ENCODE peak calls at places on chromosome 11, in seven cellular contexts. A, I, J, W, T, K and U are unnamed samples.

GRCh38 chr11:43835104-43835503 is 45.5 kb upstream of the ALKBH3 start:
- DNase-seq in K (peak; percentile 54), I (no peak), T (no peak), W (no peak), A (no peak), J (peak; percentile 26), U (peak; percentile 33)

GRCh38 chr11:60852060-60852638 is 3.6 kb downstream of the PTGDR2 start:
- DNase-seq in A (no peak), W (no peak), T (no peak), J (no peak), K (no peak), I (peak; percentile 40), U (no peak)

GRCh38 chr11:120151536-120151935 is 13.6 kb upstream of the TRIM29 start:
- DNase-seq in W (no peak), A (no peak), J (no peak), I (no peak), T (no peak), K (no peak), U (no peak)

GRCh38 chr11:111528557-111528956 is 12.0 kb upstream of the LAYN start:
- DNase-seq in W (peak; percentile 24), A (no peak), T (no peak), K (no peak), J (no peak), I (no peak), U (no peak)

GRCh38 chr11:61683961-61684869 is 4.0 kb downstream of the DAGLA start:
- DNase-seq in A (no peak), K (no peak), J (no peak), T (no peak), W (peak; percentile 43), I (peak; percentile 21), U (no peak)

GRCh38 chr11:3115321-3115720 is 49.8 kb downstream of the OSBPL5 start:
- DNase-seq in W (no peak), T (no peak), J (no peak), I (no peak), K (no peak), A (no peak), U (no peak)

GRCh38 chr11:15969281-15969680 is 387.1 kb downstream of the SOX6 start:
- DNase-seq in T (no peak), A (peak; percentile 68), W (peak; percentile 93), K (peak; percentile 58), I (no peak), J (no peak), U (peak; percentile 89)

GRCh38 chr11:44992181-44992582 is 41.5 kb upstream of the TP53I11 start:
- DNase-seq in T (no peak), J (no peak), K (no peak), W (no peak), A (no peak), I (peak; percentile 15), U (no peak)

GRCh38 chr11:119709638-119710346 is 19.2 kb downstream of the NECTIN1 start:
- DNase-seq in J (peak; percentile 91), K (no peak), T (no peak), A (peak; percentile 99), W (peak; percentile 69), I (peak; percentile 70), U (peak; percentile 83)

GRCh38 chr11:91664521-91664920 is 560.1 kb upstream of the FAT3 start:
- DNase-seq in T (no peak), A (peak; percentile 45), I (no peak), K (no peak), W (no peak), J (no peak), U (no peak)

GRCh38 chr11:95792200-95792599 is 1.9 kb downstream of the CEP57 start:
- DNase-seq in T (no peak), A (no peak), K (no peak), W (no peak), I (no peak), J (no peak), U (no peak)

GRCh38 chr11:38384568-38384967 is 1786.5 kb upstream of the RAG2 start:
- DNase-seq in T (no peak), W (no peak), I (no peak), J (no peak), A (no peak), K (peak; percentile 7), U (no peak)

GRCh38 chr11:64799925-64800632 is 2.9 kb downstream of the MAP4K2 start:
- DNase-seq in W (no peak), I (no peak), T (no peak), J (no peak), K (no peak), A (no peak), U (peak; percentile 24)
- H3K18ac ChIP-seq in W (no peak overlapping the region), I (no peak overlapping the region), T (no peak overlapping the region), J (no peak overlapping the region), K (no peak overlapping the region), A (no peak overlapping the region), U (no peak overlapping the region)

DNA sequence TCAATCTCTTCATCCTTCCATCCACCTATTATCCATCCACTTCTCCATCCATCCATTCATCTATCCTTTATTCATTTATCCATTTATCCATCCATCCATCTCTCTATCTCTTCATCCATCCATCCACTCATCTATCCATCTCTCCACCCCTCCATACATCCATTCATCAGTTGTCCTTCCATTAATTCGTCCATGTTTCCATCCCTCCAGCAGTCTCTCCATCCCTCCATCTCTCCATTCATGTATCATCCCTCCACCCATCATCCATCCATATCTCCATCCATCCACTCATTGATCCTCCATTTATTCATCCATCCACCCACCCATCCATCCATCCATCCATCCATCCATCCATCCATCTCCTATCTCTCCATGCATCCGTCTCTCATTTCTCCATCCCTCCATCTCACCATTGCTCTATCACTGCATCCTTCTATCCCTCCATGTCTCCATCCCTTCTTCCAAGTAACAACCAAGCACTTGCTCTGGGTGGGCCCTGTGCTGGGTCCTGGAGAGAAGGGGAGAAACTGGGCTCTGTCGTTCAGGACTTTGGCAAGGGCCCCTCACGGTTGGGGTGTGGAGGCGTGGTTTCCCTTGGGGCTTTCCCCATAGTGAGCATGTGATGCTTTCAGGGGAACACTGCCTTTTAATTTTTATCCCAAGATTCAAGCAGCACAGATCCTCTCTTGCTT is 43.3 kb downstream of the SMIM38 start:
- DNase-seq in J (no peak), I (no peak), W (no peak), K (no peak), T (no peak), A (no peak), U (no peak)
- H3K18ac ChIP-seq in J (no peak overlapping the region), I (no peak overlapping the region), W (no peak overlapping the region), K (no peak overlapping the region), T (no peak overlapping the region), A (no peak overlapping the region), U (no peak overlapping the region)

DNA sequence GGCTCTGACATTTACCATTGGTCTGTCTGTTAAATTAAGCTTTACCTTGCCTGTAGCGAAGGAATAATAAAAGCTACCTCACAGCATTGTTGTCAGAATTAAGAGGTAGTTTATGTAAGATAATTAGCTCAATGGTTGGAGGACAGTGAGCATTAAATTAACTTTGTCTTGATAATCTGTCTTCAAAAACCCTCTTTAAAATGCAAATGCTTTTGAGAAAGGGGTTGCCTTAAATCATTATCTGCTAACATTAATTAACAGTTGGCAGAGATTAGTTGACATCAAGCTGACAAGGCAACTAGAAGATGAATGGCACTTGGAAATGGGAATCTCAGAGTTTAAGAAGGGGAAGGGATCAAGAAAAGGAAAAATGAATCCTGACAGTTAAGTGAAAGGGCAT is 761.1 kb upstream of the ARHGAP42 start:
- DNase-seq in I (no peak), A (peak; percentile 3), W (no peak), J (no peak), K (no peak), T (peak; percentile 1), U (no peak)
- H3K18ac ChIP-seq in I (no peak overlapping the region), A (no peak overlapping the region), W (no peak overlapping the region), J (no peak overlapping the region), K (no peak overlapping the region), T (no peak overlapping the region), U (no peak overlapping the region)

DNA sequence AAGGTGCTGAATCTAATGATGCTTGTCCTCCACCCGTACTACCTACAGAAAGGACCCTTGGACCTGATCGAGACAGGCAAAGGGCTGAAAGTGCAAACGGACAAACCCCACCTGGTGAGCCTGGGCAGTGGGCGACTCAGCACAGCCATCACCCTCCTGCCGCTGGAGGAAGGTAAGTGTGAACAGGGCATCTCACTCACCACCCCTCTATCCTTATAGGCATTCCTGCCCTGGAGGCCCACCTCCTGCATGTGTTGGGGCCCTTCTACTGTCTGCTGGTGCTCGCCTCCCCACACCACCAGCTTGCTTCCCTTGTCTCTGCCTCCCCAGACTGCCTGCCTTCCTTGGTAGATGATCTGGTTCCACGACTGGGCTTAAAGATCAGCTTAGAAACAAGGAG is 7.1 kb downstream of the PHLDB1 start:
- DNase-seq in T (no peak), A (peak; percentile 7), W (no peak), J (no peak), K (no peak), I (peak; percentile 33), U (no peak)
- H3K18ac ChIP-seq in T (peak overlapping the region; percentile 96), A (no peak overlapping the region), W (no peak overlapping the region), J (peak overlapping the region; percentile 96), K (no peak overlapping the region), I (peak overlapping the region; percentile 76), U (peak overlapping the region; percentile 75)

DNA sequence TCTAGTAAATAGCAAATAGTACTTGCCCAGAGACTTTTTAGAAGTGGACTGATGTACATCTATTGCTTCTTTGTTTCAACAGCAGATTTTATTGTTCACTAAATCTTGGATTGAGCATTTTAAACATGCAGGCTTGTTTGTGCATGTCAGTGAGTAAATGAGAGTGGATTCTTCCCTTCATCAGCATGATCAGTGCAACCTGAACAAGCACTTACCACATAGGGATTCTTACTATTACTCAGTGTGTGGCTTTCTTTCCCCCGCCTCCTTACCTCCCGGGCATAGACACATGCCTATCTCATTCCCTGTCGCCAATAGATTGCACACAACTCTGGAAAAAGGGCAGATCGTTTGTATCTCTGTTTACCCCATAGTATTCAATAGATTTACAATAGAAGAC is 197.5 kb downstream of the C11orf87 start:
- DNase-seq in J (no peak), I (no peak), W (no peak), K (peak; percentile 41), A (no peak), T (no peak), U (no peak)
- H3K18ac ChIP-seq in J (no peak overlapping the region), I (no peak overlapping the region), W (no peak overlapping the region), K (no peak overlapping the region), A (no peak overlapping the region), T (no peak overlapping the region), U (no peak overlapping the region)

DNA sequence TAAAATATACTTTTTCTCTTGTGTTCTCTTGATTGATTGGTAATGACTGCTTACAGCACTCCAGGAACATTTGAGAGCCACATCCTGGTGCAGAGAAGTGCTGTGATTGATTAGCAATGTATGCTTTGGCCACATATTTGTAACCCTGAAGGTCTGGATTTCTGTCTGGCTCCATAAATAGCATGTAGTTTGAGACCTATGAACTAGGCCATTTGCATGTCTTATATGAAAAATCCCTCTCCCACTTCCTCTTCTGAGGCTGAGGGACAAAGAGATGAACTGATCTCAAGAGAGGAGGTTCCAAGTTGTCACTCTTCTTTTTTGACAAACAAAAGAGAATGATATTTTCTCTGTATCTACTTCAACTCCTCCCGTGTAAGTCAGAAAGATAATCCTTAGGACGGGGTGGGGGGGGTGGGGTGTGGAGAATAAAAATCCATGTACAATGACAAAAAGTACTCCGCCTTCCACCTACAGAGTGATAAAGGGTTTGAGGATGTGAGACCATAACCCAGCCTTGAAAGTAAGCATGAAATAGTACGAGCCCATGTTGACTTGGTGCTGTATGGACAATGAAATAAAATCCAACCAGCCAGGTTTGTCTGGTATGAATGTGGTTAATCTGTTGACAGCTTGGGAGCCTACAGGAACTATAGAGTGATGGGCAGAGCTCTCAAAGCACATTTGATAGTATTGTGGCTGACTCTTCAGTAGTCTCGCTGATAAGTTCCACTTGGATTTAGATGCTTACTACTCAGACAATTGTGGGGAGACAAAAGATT is 49.1 kb upstream of the CD44 start:
- DNase-seq in W (no peak), T (no peak), I (no peak), J (no peak), A (no peak), K (no peak), U (no peak)
- H3K18ac ChIP-seq in W (no peak overlapping the region), T (no peak overlapping the region), I (no peak overlapping the region), J (no peak overlapping the region), A (no peak overlapping the region), K (no peak overlapping the region), U (no peak overlapping the region)

GRCh38 chr11:126943319-126943718 is 57.3 kb downstream of the KIRREL3 start:
- DNase-seq in K (no peak), I (no peak), W (no peak), A (no peak), J (no peak), T (no peak), U (no peak)
- H3K18ac ChIP-seq in K (no peak overlapping the region), I (no peak overlapping the region), W (no peak overlapping the region), A (no peak overlapping the region), J (no peak overlapping the region), T (no peak overlapping the region), U (no peak overlapping the region)